ENCODE peak calls at places on chromosomes 7 and 10, in seven cellular contexts. W is tibial nerve, B is spleen, C is body of pancreas, S is A549, F is H54, X is suprapubic skin. I is an unnamed sample.

GRCh38 chr7:134400859-134401258 is 58.0 kb downstream of the AKR1B1 start:
- DNase-seq in W (no peak), B (no peak), C (no peak), S (no peak), F (no peak), X (no peak), I (no peak)

GRCh38 chr7:16502303-16502702 is 24.3 kb upstream of the LRRC72 start:
- DNase-seq in W (no peak), B (no peak), C (no peak), S (no peak), F (no peak), X (no peak), I (no peak)

GRCh38 chr7:2923291-2923781 is 79.2 kb upstream of the GNA12 start:
- DNase-seq in W (no peak), B (peak), C (no peak), S (no peak), F (no peak), X (no peak), I (no peak)

GRCh38 chr10:76117949-76118348 is 686.5 kb downstream of the LRMDA start:
- DNase-seq in W (no peak), B (no peak), C (no peak), S (no peak), F (no peak), X (no peak), I (no peak)

GRCh38 chr7:57449904-57450303 is at the start of gene ZNF716:
- DNase-seq in W (no peak), B (no peak), C (no peak), S (no peak), F (no peak), X (no peak), I (no peak)

GRCh38 chr10:83724471-83725241 is 414.7 kb upstream of the GHITM start:
- DNase-seq in W (no peak), B (no peak), C (no peak), S (no peak), F (no peak), X (no peak), I (no peak)

GRCh38 chr7:134433430-134433829 is 25.5 kb downstream of the AKR1B1 start:
- DNase-seq in W (no peak), B (no peak), C (no peak), S (no peak), F (no peak), X (no peak), I (no peak)

GRCh38 chr7:144853542-144853941 is 17.7 kb upstream of the TPK1 start:
- DNase-seq in W (no peak), B (no peak), C (no peak), S (no peak), F (no peak), X (no peak), I (no peak)

GRCh38 chr7:146702898-146703297 is 586.3 kb downstream of the CNTNAP2 start:
- DNase-seq in W (no peak), B (no peak), C (no peak), S (no peak), F (no peak), X (no peak), I (no peak)

GRCh38 chr7:33350577-33350976 is 221.2 kb downstream of the BBS9 start:
- DNase-seq in W (no peak), B (no peak), C (no peak), S (no peak), F (no peak), X (no peak), I (no peak)

GRCh38 chr7:33346055-33346454 is 216.7 kb downstream of the BBS9 start:
- DNase-seq in W (no peak), B (no peak), C (no peak), S (no peak), F (no peak), X (no peak), I (no peak)

GRCh38 chr7:33351709-33352108 is 222.3 kb downstream of the BBS9 start:
- DNase-seq in W (no peak), B (no peak), C (no peak), S (no peak), F (no peak), X (no peak), I (no peak)
- TF ChIP-seq POLR2A in W (no peak), B (no peak), C (no peak), S (no peak), F (no peak), X (no peak), I (no peak)

DNA sequence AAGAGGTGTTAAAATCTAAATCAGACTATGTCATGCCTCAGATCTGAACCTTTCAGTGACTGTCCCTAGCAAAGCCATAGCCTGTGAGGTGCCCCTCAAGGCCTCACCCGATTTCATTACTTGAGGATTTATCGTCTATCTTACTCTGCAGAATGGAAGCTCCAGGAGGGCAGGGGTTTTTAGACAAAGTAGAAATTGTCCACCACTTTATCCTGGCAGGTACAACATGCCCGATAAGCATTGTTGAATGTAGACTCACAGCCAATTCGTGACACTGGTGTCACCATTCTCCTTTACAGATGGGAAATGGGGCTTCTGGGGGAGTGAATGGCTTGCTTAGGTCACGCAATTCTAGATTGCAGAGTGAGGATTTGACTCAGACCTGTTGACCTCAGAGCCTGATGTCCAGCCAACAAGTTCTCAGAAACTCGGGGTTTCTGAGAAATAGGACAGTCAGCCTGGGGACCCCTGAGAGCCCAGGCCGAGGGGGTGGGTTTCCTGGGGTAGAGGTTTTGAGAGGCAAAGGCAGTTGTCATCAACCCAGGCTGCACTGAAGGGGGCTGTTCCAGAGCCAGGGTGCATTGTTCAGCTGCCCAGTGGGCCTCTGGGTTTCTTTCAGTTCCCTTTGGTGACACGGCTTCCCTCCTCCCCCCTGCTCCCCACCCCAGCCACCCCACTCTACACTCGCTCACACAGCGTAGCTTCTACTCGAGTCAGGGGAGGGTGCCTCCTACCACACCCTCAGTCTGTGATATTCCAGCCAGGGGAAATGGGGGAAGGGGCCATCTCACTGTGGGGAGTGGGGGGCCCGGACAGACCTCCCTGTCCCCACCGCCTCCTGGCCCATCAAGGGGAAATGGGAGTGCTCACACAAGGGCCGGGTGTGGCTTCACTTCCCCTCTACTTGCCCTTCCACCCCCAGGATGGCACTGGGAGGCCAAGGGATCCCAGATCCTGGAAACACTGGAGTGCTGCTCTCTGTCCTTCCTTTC is 3.1 kb upstream of the IRF5 start:
- DNase-seq in W (no peak), B (no peak), C (no peak), S (no peak), F (no peak), X (peak), I (no peak)
- TF ChIP-seq POLR2A in W (no peak), B (no peak), C (no peak), S (no peak), F (no peak), X (no peak), I (no peak)

DNA sequence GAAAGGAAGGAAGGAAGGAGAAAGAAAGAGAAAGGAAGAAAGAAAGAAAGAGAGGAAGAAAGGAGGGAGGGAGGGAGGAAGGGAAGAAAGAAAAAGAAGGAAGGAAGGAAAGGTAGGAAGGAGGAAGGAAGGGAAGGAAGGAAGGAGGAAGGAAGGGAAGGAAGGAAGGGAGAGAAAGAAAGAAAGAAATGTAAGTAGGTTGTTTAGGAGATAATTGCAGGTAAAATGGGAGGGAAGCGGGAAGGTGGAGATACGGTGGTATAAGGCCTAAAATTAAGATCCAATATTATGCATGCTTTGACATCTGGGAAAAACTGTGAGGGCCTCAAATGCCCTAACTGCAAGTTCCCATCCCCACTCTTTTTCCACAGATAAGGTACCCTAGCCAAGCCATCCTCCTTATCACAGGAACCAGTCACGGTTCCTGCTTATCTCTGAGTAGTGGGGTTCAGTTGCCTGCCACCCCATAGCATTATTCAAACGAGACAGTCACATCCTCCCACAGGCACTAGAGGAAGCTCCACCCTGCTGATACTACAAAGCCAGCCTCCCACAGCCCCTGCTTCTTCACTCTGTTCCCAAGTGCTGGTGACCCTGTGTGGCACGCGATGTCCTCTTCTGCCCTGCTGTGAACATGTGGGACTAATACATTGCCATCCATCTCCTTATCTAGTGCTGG is 28.7 kb downstream of the ST8SIA6 start:
- DNase-seq in W (no peak), B (peak), C (no peak), S (no peak), F (no peak), X (no peak), I (peak)
- TF ChIP-seq POLR2A in W (no peak), B (no peak), C (no peak), S (no peak), F (no peak), X (no peak), I (peak)

GRCh38 chr7:74284781-74285259 is 4.4 kb upstream of the CLIP2 start:
- DNase-seq in W (no peak), B (no peak), C (no peak), S (peak), F (no peak), X (no peak), I (peak)
- TF ChIP-seq POLR2A in W (no peak), B (no peak), C (no peak), S (no peak), F (no peak), X (no peak), I (no peak)

GRCh38 chr10:112949128-112949823 is 771 bp upstream of the TCF7L2 start:
- DNase-seq in W (no peak), B (no peak), C (no peak), S (peak), F (no peak), X (no peak), I (no peak)

GRCh38 chr10:112951349-112952281 is 1.6 kb downstream of the TCF7L2 start:
- DNase-seq in W (peak), B (peak), C (peak), S (peak), F (peak), X (peak), I (peak)

GRCh38 chr10:112950714-112951348 is 784 bp downstream of the TCF7L2 start:
- DNase-seq in W (peak), B (peak), C (peak), S (peak), F (no peak), X (no peak), I (peak)

GRCh38 chr10:112952282-112952991 is 2.4 kb downstream of the TCF7L2 start:
- DNase-seq in W (no peak), B (peak), C (peak), S (peak), F (no peak), X (no peak), I (no peak)

GRCh38 chr10:112949875-112950507 is at the start of gene TCF7L2:
- DNase-seq in W (peak), B (peak), C (peak), S (peak), F (peak), X (peak), I (peak)
- TF ChIP-seq POLR2A in W (peak), B (peak), C (peak), S (no peak), F (peak), X (no peak), I (no peak)

GRCh38 chr10:14025283-14025682 is 305.4 kb downstream of the FRMD4A start:
- DNase-seq in W (no peak), B (no peak), C (no peak), S (no peak), F (no peak), X (no peak), I (no peak)

GRCh38 chr10:14023612-14024348 is 306.9 kb downstream of the FRMD4A start:
- DNase-seq in W (no peak), B (no peak), C (no peak), S (no peak), F (no peak), X (no peak), I (no peak)

GRCh38 chr10:14025790-14026189 is 304.9 kb downstream of the FRMD4A start:
- DNase-seq in W (no peak), B (no peak), C (no peak), S (no peak), F (no peak), X (no peak), I (no peak)

GRCh38 chr10:14022954-14023353 is 307.8 kb downstream of the FRMD4A start:
- DNase-seq in W (no peak), B (no peak), C (no peak), S (no peak), F (no peak), X (no peak), I (no peak)

GRCh38 chr10:14024349-14025202 is 306.1 kb downstream of the FRMD4A start:
- DNase-seq in W (peak), B (no peak), C (no peak), S (no peak), F (no peak), X (no peak), I (no peak)
- TF ChIP-seq POLR2A in W (no peak), B (no peak), C (no peak), S (no peak), F (no peak), X (no peak), I (no peak)

DNA sequence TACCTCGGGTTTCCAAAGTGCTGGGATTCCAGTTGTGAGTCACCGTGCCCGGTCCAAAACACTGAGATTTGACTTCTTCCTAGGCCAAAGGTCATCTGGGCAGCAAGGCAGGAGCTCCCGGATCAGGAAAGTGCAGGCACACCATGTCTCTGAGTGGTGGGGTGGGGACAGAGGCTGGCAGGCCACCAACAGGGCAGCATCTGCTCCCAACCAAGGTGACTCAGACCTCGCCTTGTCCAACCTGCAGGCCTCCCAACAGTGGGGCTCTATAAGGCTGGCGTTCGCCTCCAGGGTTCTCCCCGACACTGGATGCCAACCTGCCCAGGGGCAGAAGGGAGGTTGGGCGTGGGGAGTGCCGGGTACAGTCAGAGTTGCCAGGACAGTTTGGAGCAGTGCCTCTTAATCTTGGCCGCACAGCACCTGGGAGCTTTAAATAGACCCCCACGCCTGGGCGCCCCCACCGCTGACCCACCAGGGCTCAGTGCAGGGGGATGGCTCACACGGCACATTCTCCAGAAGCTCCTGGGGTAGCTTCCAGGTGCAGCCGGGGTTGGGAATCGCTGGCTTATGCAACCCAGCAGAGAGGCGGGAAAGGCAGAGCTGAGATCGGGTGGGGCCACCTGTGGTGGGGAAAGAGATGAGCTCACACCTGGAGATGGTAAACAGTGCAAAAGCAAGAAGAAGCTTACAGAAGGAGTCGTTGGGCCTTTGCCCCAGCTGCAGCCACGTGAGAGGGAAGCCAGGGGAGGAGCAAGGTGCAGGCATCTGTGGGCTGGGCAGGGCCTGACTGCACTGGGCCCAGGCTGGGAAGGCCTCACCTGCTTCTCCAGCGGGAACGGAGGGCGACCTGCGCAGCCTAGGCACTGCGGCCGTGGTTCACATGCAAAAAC is 10.9 kb downstream of the CALML5 start:
- DNase-seq in W (no peak), B (peak), C (peak), S (no peak), F (no peak), X (peak), I (no peak)
- TF ChIP-seq POLR2A in W (no peak), B (no peak), C (peak), S (no peak), F (no peak), X (no peak), I (no peak)

GRCh38 chr10:21496285-21497176 is 29.0 kb downstream of the SKIDA1 start:
- DNase-seq in W (peak), B (peak), C (peak), S (peak), F (no peak), X (no peak), I (peak)

GRCh38 chr10:21494221-21495001 is 31.1 kb downstream of the SKIDA1 start:
- DNase-seq in W (no peak), B (peak), C (no peak), S (peak), F (no peak), X (no peak), I (peak)

GRCh38 chr10:21497177-21497807 is 28.2 kb downstream of the SKIDA1 start:
- DNase-seq in W (peak), B (peak), C (peak), S (peak), F (peak), X (peak), I (peak)

GRCh38 chr10:21495002-21495685 is 30.3 kb downstream of the SKIDA1 start:
- DNase-seq in W (no peak), B (peak), C (no peak), S (no peak), F (no peak), X (no peak), I (no peak)

DNA sequence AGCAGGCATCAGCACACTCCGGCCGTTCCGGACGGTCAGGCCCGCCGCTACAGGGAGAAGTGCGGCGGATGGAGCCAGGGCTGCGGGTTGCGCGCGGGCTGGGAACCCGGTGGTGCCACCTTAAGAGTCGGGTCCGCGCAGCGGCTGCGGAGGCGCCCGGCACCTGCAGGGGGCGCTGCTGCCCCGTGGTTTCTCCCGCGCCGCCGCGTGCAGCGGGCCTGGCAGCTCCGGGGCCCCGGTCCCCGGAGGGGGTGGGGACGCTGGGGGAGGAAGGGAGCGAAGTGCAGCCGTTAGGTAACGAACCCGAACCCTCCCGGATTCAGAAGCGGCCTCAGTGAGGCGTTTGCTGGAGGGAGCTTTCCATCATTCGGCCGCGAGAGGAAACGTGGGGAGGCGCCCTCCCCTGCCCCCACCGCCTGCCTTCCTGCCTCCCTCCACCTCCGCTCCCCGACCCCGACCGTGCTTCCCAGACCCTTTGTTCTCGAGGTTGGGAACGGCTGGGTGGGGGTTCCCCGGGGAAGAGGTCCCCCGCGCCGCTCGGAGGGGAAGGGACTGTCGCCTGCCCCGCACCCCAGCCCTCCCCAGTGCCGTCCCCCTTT is 29.7 kb downstream of the SKIDA1 start:
- DNase-seq in W (peak), B (peak), C (peak), S (peak), F (peak), X (peak), I (peak)
- TF ChIP-seq POLR2A in W (no peak), B (no peak), C (no peak), S (peak), F (peak), X (no peak), I (no peak)

GRCh38 chr10:88386878-88387773 is 196.0 kb downstream of the RNLS start:
- DNase-seq in W (peak), B (no peak), C (peak), S (peak), F (peak), X (no peak), I (peak)
- TF ChIP-seq POLR2A in W (no peak), B (no peak), C (peak), S (no peak), F (no peak), X (no peak), I (no peak)

I was measured in erythroblast.